ENCODE peak calls at places on chromosomes 7 and 10, in eight cellular contexts. One of them, this sample, is unnamed. For H3K9me3, the result is how much of the 10 kb centered on the place peaks cover.

GRCh38 chr10:96673318-96674099 is 46.8 kb downstream of the PIK3AP1 start:
- DNase-seq in GM23248: no peak
- DNase-seq in body of pancreas: peak
- DNase-seq in iPS DF 6.9: no peak
- DNase-seq in CD4-positive, alpha-beta T cell: no peak
- DNase-seq in CD4-positive, alpha-beta memory T cell: no peak
- DNase-seq in tibial nerve: no peak
- DNase-seq in MM.1S: peak
- DNase-seq in this sample: peak

GRCh38 chr7:50826371-50827172 is 43.9 kb upstream of the GRB10 start:
- DNase-seq in GM23248: peak
- DNase-seq in body of pancreas: no peak
- DNase-seq in iPS DF 6.9: no peak
- DNase-seq in tibial nerve: no peak
- DNase-seq in CD4-positive, alpha-beta memory T cell: no peak
- DNase-seq in CD4-positive, alpha-beta T cell: peak
- DNase-seq in MM.1S: no peak
- DNase-seq in this sample: no peak

GRCh38 chr7:77326131-77326530 is 90.0 kb downstream of the GSAP start:
- DNase-seq in MM.1S: no peak
- DNase-seq in GM23248: peak
- DNase-seq in body of pancreas: no peak
- DNase-seq in iPS DF 6.9: no peak
- DNase-seq in CD4-positive, alpha-beta T cell: no peak
- DNase-seq in CD4-positive, alpha-beta memory T cell: no peak
- DNase-seq in tibial nerve: no peak
- DNase-seq in this sample: no peak

GRCh38 chr10:88409236-88409635 is 173.9 kb downstream of the RNLS start:
- DNase-seq in MM.1S: peak
- DNase-seq in iPS DF 6.9: no peak
- DNase-seq in body of pancreas: no peak
- DNase-seq in CD4-positive, alpha-beta memory T cell: no peak
- DNase-seq in CD4-positive, alpha-beta T cell: no peak
- DNase-seq in tibial nerve: no peak
- DNase-seq in GM23248: peak
- DNase-seq in this sample: no peak

GRCh38 chr10:82267014-82267413 is 392.0 kb downstream of the NRG3 start:
- DNase-seq in CD4-positive, alpha-beta memory T cell: no peak
- DNase-seq in CD4-positive, alpha-beta T cell: no peak
- DNase-seq in MM.1S: no peak
- DNase-seq in tibial nerve: no peak
- DNase-seq in body of pancreas: no peak
- DNase-seq in iPS DF 6.9: no peak
- DNase-seq in GM23248: no peak
- DNase-seq in this sample: no peak

GRCh38 chr7:46576950-46577349 is 655.9 kb upstream of the IGFBP3 start:
- DNase-seq in iPS DF 6.9: no peak
- DNase-seq in CD4-positive, alpha-beta T cell: no peak
- DNase-seq in MM.1S: no peak
- DNase-seq in GM23248: peak
- DNase-seq in CD4-positive, alpha-beta memory T cell: no peak
- DNase-seq in tibial nerve: no peak
- DNase-seq in body of pancreas: no peak
- DNase-seq in this sample: no peak

GRCh38 chr10:18279202-18279601 is 139.0 kb downstream of the CACNB2 start:
- DNase-seq in iPS DF 6.9: no peak
- DNase-seq in tibial nerve: no peak
- DNase-seq in body of pancreas: no peak
- DNase-seq in GM23248: peak
- DNase-seq in CD4-positive, alpha-beta T cell: no peak
- DNase-seq in CD4-positive, alpha-beta memory T cell: no peak
- DNase-seq in MM.1S: no peak
- DNase-seq in this sample: no peak

GRCh38 chr7:151782598-151783448 is 94.1 kb downstream of the PRKAG2 start:
- DNase-seq in MM.1S: peak
- DNase-seq in tibial nerve: peak
- DNase-seq in iPS DF 6.9: peak
- DNase-seq in body of pancreas: peak
- DNase-seq in GM23248: peak
- DNase-seq in CD4-positive, alpha-beta T cell: peak
- DNase-seq in CD4-positive, alpha-beta memory T cell: peak
- DNase-seq in this sample: peak

GRCh38 chr7:45101748-45102147 is 9.7 kb downstream of the TBRG4 start:
- DNase-seq in MM.1S: no peak
- DNase-seq in tibial nerve: no peak
- DNase-seq in CD4-positive, alpha-beta memory T cell: no peak
- DNase-seq in CD4-positive, alpha-beta T cell: no peak
- DNase-seq in body of pancreas: no peak
- DNase-seq in iPS DF 6.9: no peak
- DNase-seq in GM23248: no peak
- DNase-seq in this sample: no peak

GRCh38 chr10:99339077-99339476 is 9.9 kb downstream of the CNNM1 start:
- DNase-seq in CD4-positive, alpha-beta memory T cell: no peak
- DNase-seq in CD4-positive, alpha-beta T cell: no peak
- DNase-seq in body of pancreas: no peak
- DNase-seq in tibial nerve: no peak
- DNase-seq in iPS DF 6.9: no peak
- DNase-seq in MM.1S: no peak
- DNase-seq in GM23248: peak
- DNase-seq in this sample: no peak

GRCh38 chr10:77794256-77795142 is 132.1 kb downstream of the DLG5 start:
- DNase-seq in iPS DF 6.9: no peak
- DNase-seq in GM23248: no peak
- DNase-seq in body of pancreas: no peak
- DNase-seq in CD4-positive, alpha-beta T cell: no peak
- DNase-seq in CD4-positive, alpha-beta memory T cell: no peak
- DNase-seq in MM.1S: no peak
- DNase-seq in tibial nerve: no peak
- DNase-seq in this sample: no peak

GRCh38 chr7:102175423-102176170 is 111.1 kb upstream of the SH2B2 start:
- DNase-seq in iPS DF 6.9: no peak
- DNase-seq in GM23248: no peak
- DNase-seq in body of pancreas: no peak
- DNase-seq in MM.1S: no peak
- DNase-seq in tibial nerve: no peak
- DNase-seq in CD4-positive, alpha-beta T cell: no peak
- DNase-seq in CD4-positive, alpha-beta memory T cell: no peak
- DNase-seq in this sample: no peak

GRCh38 chr7:135672560-135673359 is 10.4 kb downstream of the STMP1 start:
- DNase-seq in iPS DF 6.9: no peak
- DNase-seq in GM23248: peak
- DNase-seq in MM.1S: peak
- DNase-seq in body of pancreas: no peak
- DNase-seq in CD4-positive, alpha-beta memory T cell: no peak
- DNase-seq in tibial nerve: no peak
- DNase-seq in CD4-positive, alpha-beta T cell: no peak
- DNase-seq in this sample: no peak

GRCh38 chr7:44637788-44638594 is 31.6 kb downstream of the OGDH start:
- DNase-seq in GM23248: peak
- DNase-seq in body of pancreas: no peak
- DNase-seq in iPS DF 6.9: no peak
- DNase-seq in CD4-positive, alpha-beta T cell: peak
- DNase-seq in CD4-positive, alpha-beta memory T cell: peak
- DNase-seq in MM.1S: peak
- DNase-seq in tibial nerve: no peak
- DNase-seq in this sample: peak

GRCh38 chr10:80188713-80189112 is 16.6 kb downstream of the ANXA11 start:
- DNase-seq in CD4-positive, alpha-beta T cell: no peak
- DNase-seq in GM23248: no peak
- DNase-seq in iPS DF 6.9: no peak
- DNase-seq in body of pancreas: no peak
- DNase-seq in CD4-positive, alpha-beta memory T cell: no peak
- DNase-seq in tibial nerve: no peak
- DNase-seq in MM.1S: no peak
- DNase-seq in this sample: no peak
- H3K27ac ChIP-seq in CD4-positive, alpha-beta T cell: peak
- H3K27ac ChIP-seq in GM23248: no peak
- H3K27ac ChIP-seq in iPS DF 6.9: no peak
- H3K27ac ChIP-seq in body of pancreas: peak
- H3K27ac ChIP-seq in CD4-positive, alpha-beta memory T cell: peak
- H3K27ac ChIP-seq in tibial nerve: peak
- H3K27ac ChIP-seq in MM.1S: peak
- H3K27ac ChIP-seq in this sample: peak

DNA sequence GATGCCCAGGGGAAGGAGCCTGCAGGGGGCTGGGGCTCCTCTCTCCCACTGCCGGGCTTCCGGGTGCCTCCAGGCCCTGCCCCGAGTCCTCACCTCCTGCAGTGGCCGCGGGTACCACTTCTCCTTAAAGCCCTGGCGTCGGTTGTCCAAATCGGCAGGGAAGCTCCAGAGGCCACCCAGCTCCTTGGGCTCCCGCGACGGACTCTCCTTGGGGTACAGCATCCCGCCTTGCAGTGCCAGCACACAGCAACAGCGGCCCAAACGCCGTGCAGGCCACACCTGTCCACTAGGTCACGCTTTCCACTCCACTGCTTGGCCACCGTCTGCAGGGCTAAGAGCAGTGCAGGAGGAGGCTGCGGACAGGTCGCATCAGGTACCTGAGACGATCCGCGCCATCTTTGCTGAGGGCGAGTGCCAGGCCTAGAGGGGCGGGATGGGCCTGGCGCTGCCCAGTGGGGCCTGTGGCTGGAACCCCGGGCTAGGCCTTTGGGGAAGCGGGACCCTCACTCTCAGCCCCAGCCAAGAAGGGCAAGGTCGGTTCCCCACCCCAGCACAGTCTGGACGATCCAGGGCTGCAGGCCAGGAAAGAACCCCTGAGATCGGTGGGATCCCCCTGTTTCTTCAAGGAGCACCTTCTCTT is 47.7 kb upstream of the ZNF479 start:
- DNase-seq in CD4-positive, alpha-beta T cell: no peak
- DNase-seq in body of pancreas: no peak
- DNase-seq in iPS DF 6.9: no peak
- DNase-seq in GM23248: no peak
- DNase-seq in tibial nerve: no peak
- DNase-seq in CD4-positive, alpha-beta memory T cell: no peak
- DNase-seq in MM.1S: no peak
- DNase-seq in this sample: no peak
- H3K9me3 ChIP-seq in CD4-positive, alpha-beta T cell: under half
- H3K9me3 ChIP-seq in body of pancreas: under half
- H3K9me3 ChIP-seq in iPS DF 6.9: under half
- H3K9me3 ChIP-seq in GM23248: under half
- H3K9me3 ChIP-seq in tibial nerve: under half
- H3K9me3 ChIP-seq in CD4-positive, alpha-beta memory T cell: under half
- H3K9me3 ChIP-seq in MM.1S: under half
- H3K9me3 ChIP-seq in this sample: under half

DNA sequence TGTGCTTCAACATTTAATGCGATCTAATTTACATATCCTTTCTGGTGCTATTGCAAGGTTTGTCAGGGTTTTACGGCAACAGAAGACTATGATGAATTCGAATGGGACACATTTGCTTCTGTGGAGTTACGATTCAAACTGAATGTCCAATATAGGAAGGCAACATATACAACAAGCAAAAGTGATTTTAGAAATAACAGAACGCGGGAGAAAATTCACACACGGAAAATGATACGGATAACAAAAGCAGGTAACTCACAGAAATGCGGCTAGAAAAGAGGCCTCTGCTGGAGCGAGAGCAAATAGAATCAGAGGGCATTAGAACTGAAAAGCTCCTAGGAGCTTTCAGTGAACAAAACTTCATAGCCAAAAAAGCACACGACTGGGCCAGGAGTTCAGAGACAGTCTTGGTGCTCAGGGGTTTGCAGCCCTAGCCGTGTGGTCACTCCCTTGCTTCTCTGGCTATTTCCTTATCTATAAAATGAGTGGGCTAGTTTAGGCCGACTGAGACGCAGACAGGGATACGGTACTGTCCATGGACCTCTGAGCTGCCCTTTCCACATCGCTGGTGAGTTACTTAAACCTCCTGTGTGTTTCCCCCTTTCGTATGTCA is 555 bp upstream of the TAX1BP1 start:
- DNase-seq in CD4-positive, alpha-beta memory T cell: peak
- DNase-seq in body of pancreas: no peak
- DNase-seq in CD4-positive, alpha-beta T cell: no peak
- DNase-seq in GM23248: peak
- DNase-seq in iPS DF 6.9: peak
- DNase-seq in MM.1S: peak
- DNase-seq in tibial nerve: no peak
- DNase-seq in this sample: no peak
- H3K27ac ChIP-seq in CD4-positive, alpha-beta memory T cell: peak
- H3K27ac ChIP-seq in body of pancreas: peak
- H3K27ac ChIP-seq in CD4-positive, alpha-beta T cell: peak
- H3K27ac ChIP-seq in GM23248: peak
- H3K27ac ChIP-seq in iPS DF 6.9: no peak
- H3K27ac ChIP-seq in MM.1S: peak
- H3K27ac ChIP-seq in tibial nerve: peak
- H3K27ac ChIP-seq in this sample: peak

GRCh38 chr7:57367171-57367570 is 82.8 kb upstream of the ZNF716 start:
- DNase-seq in CD4-positive, alpha-beta memory T cell: no peak
- DNase-seq in tibial nerve: no peak
- DNase-seq in MM.1S: no peak
- DNase-seq in iPS DF 6.9: no peak
- DNase-seq in GM23248: no peak
- DNase-seq in CD4-positive, alpha-beta T cell: no peak
- DNase-seq in body of pancreas: no peak
- DNase-seq in this sample: no peak

GRCh38 chr7:57361406-57361805 is 88.6 kb upstream of the ZNF716 start:
- DNase-seq in GM23248: no peak
- DNase-seq in iPS DF 6.9: no peak
- DNase-seq in MM.1S: no peak
- DNase-seq in CD4-positive, alpha-beta memory T cell: no peak
- DNase-seq in tibial nerve: no peak
- DNase-seq in body of pancreas: no peak
- DNase-seq in CD4-positive, alpha-beta T cell: no peak
- DNase-seq in this sample: no peak

GRCh38 chr7:57363321-57363720 is 86.7 kb upstream of the ZNF716 start:
- DNase-seq in GM23248: no peak
- DNase-seq in tibial nerve: no peak
- DNase-seq in body of pancreas: no peak
- DNase-seq in iPS DF 6.9: no peak
- DNase-seq in CD4-positive, alpha-beta memory T cell: no peak
- DNase-seq in MM.1S: no peak
- DNase-seq in CD4-positive, alpha-beta T cell: no peak
- DNase-seq in this sample: no peak

GRCh38 chr7:57362868-57363267 is 87.1 kb upstream of the ZNF716 start:
- DNase-seq in CD4-positive, alpha-beta T cell: no peak
- DNase-seq in body of pancreas: no peak
- DNase-seq in iPS DF 6.9: no peak
- DNase-seq in CD4-positive, alpha-beta memory T cell: no peak
- DNase-seq in GM23248: no peak
- DNase-seq in tibial nerve: no peak
- DNase-seq in MM.1S: no peak
- DNase-seq in this sample: no peak

DNA sequence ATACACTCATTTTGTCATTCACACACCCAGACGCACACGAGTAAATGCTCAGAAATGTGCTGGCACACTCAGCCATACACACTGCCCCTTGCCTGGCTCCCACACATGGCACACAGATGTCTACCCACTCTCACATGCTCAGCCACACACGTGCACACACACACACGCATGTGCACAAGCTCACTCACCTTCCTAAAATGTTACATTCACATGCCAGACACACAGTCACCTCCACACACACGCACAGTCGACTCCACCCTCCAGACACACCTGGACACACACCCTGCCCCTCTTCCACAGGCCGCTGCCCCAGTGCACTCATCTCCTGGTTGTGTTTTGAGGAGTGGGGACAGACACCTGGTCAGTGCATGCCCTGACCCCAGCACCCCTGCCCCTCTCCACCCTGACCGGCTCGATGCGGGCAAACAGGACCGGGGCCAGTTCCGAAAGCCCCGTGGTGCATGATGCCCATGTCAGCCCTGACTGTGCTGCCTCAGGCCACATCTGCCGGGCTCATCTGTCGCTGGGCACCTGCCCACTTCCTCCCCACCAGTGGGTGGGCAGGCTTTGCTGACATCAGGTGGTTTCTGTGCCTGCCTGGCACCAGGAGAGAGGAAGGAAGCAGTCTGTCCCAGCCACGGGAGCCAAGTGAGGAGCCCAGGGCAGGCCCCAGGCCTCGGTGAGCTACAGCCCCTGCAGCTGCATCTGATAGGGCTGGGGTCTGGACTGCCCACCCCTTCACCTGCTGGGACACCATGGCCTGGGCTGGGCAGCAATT is 84.9 kb upstream of the ZNF716 start:
- DNase-seq in CD4-positive, alpha-beta T cell: no peak
- DNase-seq in CD4-positive, alpha-beta memory T cell: no peak
- DNase-seq in iPS DF 6.9: no peak
- DNase-seq in GM23248: no peak
- DNase-seq in MM.1S: no peak
- DNase-seq in tibial nerve: no peak
- DNase-seq in body of pancreas: no peak
- DNase-seq in this sample: no peak
- H3K9me3 ChIP-seq in CD4-positive, alpha-beta T cell: under half
- H3K9me3 ChIP-seq in CD4-positive, alpha-beta memory T cell: under half
- H3K9me3 ChIP-seq in iPS DF 6.9: under half
- H3K9me3 ChIP-seq in GM23248: under half
- H3K9me3 ChIP-seq in MM.1S: under half
- H3K9me3 ChIP-seq in tibial nerve: half or more
- H3K9me3 ChIP-seq in body of pancreas: under half
- H3K9me3 ChIP-seq in this sample: under half

This sample was measured in right cardiac atrium.